ENCODE peak calls at places on chromosomes 6 and 20, in six cellular contexts. V is tibial artery, R is mucosa of descending colon, D is IMR-90, I is WERI-Rb-1, A is foreskin fibroblast. H is an unnamed sample.

GRCh38 chr6:7106752-7107577 is 796 bp upstream of the RREB1 start:
- DNase-seq in R (peak), D (peak), I (peak), V (peak), A (peak), H (no peak)

GRCh38 chr20:9161308-9161707 is 92.4 kb downstream of the PLCB4 start:
- DNase-seq in V (no peak), D (no peak), R (peak), I (no peak), A (no peak), H (no peak)

GRCh38 chr6:21753571-21754108 is 160.1 kb downstream of the SOX4 start:
- DNase-seq in A (peak), I (no peak), R (no peak), V (no peak), D (peak), H (no peak)

GRCh38 chr6:4405609-4406212 is 270.3 kb upstream of the ECI2 start:
- DNase-seq in D (no peak), R (no peak), A (no peak), V (no peak), I (peak), H (no peak)

GRCh38 chr6:168603234-168603633 is 162.2 kb downstream of the SMOC2 start:
- DNase-seq in V (peak), I (no peak), A (no peak), R (no peak), D (no peak), H (no peak)

GRCh38 chr20:34083137-34083536 is 28.9 kb downstream of the EIF2S2 start:
- DNase-seq in R (peak), A (peak), I (no peak), D (peak), V (peak), H (peak)

GRCh38 chr6:148440877-148441453 is 98.3 kb downstream of the SASH1 start:
- DNase-seq in D (peak), V (peak), A (peak), I (peak), R (no peak), H (peak)

GRCh38 chr20:36745234-36745926 is 510 bp downstream of the NDRG3 start:
- DNase-seq in A (no peak), D (no peak), I (peak), V (peak), R (peak), H (no peak)

GRCh38 chr20:9583151-9583550 is 68.8 kb downstream of the LAMP5 start:
- DNase-seq in I (no peak), D (no peak), V (no peak), R (no peak), A (no peak), H (no peak)

GRCh38 chr6:6545616-6546317 is 42.8 kb upstream of the LY86 start:
- DNase-seq in D (no peak), R (no peak), I (no peak), V (no peak), A (no peak), H (no peak)

GRCh38 chr6:167005350-167006159 is 6.4 kb downstream of the CEP43 start:
- DNase-seq in V (no peak), A (no peak), R (peak), I (no peak), D (no peak), H (no peak)

GRCh38 chr6:110509617-110510231 is 33.3 kb upstream of the SLC22A16 start:
- DNase-seq in A (peak), V (no peak), I (no peak), R (no peak), D (peak), H (peak)

GRCh38 chr6:148969679-148970078 is 222.8 kb downstream of the UST start:
- DNase-seq in V (no peak), A (no peak), D (peak), R (peak), I (no peak), H (peak)

GRCh38 chr6:93586316-93586715 is 167.0 kb upstream of the EPHA7 start:
- DNase-seq in D (no peak), I (no peak), V (no peak), A (no peak), R (no peak), H (no peak)

GRCh38 chr6:68238097-68238597 is 396.9 kb upstream of the ADGRB3 start:
- DNase-seq in R (no peak), V (no peak), D (no peak), I (no peak), A (peak), H (no peak)

GRCh38 chr6:130035211-130035610 is 16.8 kb downstream of the L3MBTL3 start:
- DNase-seq in R (no peak), I (no peak), D (peak), A (no peak), V (no peak), H (no peak)

GRCh38 chr6:43858161-43859153 is 88.4 kb downstream of the VEGFA start:
- DNase-seq in A (no peak), D (no peak), I (peak), R (no peak), V (no peak), H (no peak)

GRCh38 chr6:108581237-108581931 is 20.7 kb downstream of the FOXO3 start:
- DNase-seq in V (no peak), D (peak), I (no peak), A (peak), R (no peak), H (peak)

GRCh38 chr6:167306401-167306998 is 15.4 kb downstream of the UNC93A start:
- DNase-seq in D (no peak), R (no peak), I (no peak), A (no peak), V (no peak), H (no peak)

GRCh38 chr20:46151936-46152335 is 33.8 kb downstream of the CD40 start:
- DNase-seq in I (peak), D (no peak), A (no peak), R (peak), V (no peak), H (no peak)

GRCh38 chr6:71446084-71446869 is 157.7 kb downstream of the OGFRL1 start:
- DNase-seq in R (no peak), A (peak), D (no peak), I (no peak), V (no peak), H (no peak)

GRCh38 chr6:22350109-22350508 is 53.3 kb upstream of the PRL start:
- DNase-seq in V (no peak), D (peak), I (no peak), A (peak), R (no peak), H (no peak)

GRCh38 chr20:49694450-49695071 is 19.1 kb downstream of the B4GALT5 start:
- DNase-seq in R (no peak), A (no peak), V (no peak), I (no peak), D (no peak), H (no peak)

GRCh38 chr6:125974214-125974866 is 12.0 kb upstream of the TRMT11 start:
- DNase-seq in V (no peak), D (peak), A (peak), R (no peak), I (no peak), H (peak)

GRCh38 chr20:40843251-40843650 is 154.2 kb upstream of the MAFB start:
- DNase-seq in R (no peak), V (no peak), D (no peak), A (peak), I (no peak), H (peak)

GRCh38 chr6:34142046-34142445 is 3.8 kb downstream of the GRM4 start:
- DNase-seq in I (no peak), R (no peak), D (no peak), A (no peak), V (no peak), H (no peak)

GRCh38 chr20:61875221-61875885 is 190.3 kb downstream of the TAF4 start:
- DNase-seq in V (no peak), R (no peak), D (no peak), I (peak), A (no peak), H (no peak)

GRCh38 chr6:17962436-17963031 is 24.9 kb downstream of the KIF13A start:
- DNase-seq in I (peak), R (peak), D (peak), A (peak), V (peak), H (peak)

GRCh38 chr6:115969930-115970273 is 90.8 kb downstream of the FRK start:
- DNase-seq in V (no peak), D (peak), R (no peak), A (peak), I (no peak), H (no peak)

GRCh38 chr6:115972679-115973078 is 88.0 kb downstream of the FRK start:
- DNase-seq in D (no peak), V (no peak), A (peak), R (no peak), I (no peak), H (no peak)

GRCh38 chr6:115971785-115972184 is 88.9 kb downstream of the FRK start:
- DNase-seq in D (no peak), R (no peak), A (no peak), V (no peak), I (no peak), H (no peak)

GRCh38 chr6:115969207-115969929 is 91.3 kb downstream of the FRK start:
- DNase-seq in D (no peak), R (no peak), I (peak), A (peak), V (no peak), H (no peak)
- H3K4me3 ChIP-seq in D (no peak), R (no peak), I (no peak), A (no peak), V (no peak), H (no peak)

DNA sequence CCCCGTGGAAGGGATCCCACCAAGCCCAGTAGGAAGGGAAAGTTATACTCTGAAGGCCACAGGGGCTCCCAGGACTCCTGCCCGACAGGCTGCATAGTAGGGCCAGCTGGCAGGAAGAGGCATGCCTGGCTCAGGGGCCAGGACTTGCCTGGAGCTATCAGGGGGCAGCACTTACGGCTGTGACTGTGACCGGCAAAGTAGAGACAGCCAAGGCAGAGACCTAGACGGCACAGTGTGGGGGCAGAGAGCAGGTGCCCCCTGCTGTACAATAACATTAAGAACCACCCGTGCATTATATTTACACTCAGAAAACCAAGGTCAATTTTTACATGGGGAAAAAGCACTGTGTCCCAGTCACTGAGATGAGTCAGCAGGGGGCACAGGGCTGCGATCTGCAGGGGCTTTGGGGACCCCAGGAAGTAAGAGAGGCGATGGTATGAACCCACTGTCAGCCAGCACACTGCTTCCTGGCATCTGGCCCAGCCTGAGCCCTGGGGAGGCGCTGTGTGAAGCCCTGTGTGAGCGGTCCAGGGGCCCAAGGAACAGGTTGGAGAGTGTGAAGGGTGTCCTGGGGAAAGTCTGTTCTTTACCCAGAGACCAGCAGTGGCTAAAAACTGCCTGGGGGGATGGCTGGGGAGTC is 9.9 kb downstream of the CCDC167 start:
- DNase-seq in I (no peak), D (no peak), A (peak), V (no peak), R (no peak), H (no peak)
- TF ChIP-seq CTCF in I (peak), D (peak), A (peak), V (no peak), R (no peak), H (peak)

GRCh38 chr6:139534472-139535115 is 160.1 kb upstream of the CITED2 start:
- DNase-seq in D (no peak), V (no peak), I (no peak), A (no peak), R (no peak), H (no peak)
- H3K4me3 ChIP-seq in D (no peak), V (no peak), I (no peak), A (no peak), R (no peak), H (no peak)

DNA sequence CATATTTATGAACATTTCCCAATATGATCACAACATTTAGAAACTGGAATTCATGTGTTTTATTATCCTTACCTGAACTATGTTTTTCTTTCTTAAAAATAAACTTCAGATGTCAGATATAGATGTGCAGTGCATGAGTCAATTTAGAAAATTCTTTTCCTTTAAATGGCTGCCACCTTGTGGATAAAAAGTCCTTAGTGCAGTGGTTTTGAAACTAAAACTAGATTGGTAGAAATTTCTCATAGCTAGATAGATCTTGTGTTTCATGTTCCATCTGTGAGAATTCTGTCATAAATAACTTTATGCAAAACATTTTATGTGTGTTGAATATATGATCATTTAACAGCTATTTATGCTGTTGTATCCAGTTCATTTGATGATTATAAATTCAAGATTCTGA is 134.9 kb downstream of the KLHL32 start:
- DNase-seq in I (no peak), V (no peak), D (peak), R (no peak), A (peak), H (peak)
- TF ChIP-seq CTCF in I (no peak), V (peak), D (peak), R (peak), A (peak), H (peak)

DNA sequence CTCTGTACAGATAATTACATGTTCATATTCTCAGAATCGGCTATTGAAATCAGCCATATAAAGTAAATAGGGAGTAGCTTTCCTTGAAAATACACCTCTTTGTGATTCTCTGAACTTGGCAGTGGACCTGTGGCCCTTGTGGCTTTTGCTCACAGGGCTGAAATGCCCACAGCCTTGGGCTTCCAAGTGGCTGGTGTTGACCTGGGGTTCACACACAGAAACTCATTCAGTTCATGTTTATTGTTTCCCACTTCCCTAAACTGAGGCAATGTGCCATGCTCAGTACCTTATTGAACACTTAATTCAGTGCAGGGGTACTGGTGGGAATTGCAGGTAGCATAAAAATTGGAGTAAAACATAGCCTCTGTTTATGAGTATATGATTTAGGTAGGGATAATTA is 19.1 kb upstream of the TULP4 start:
- DNase-seq in V (no peak), I (no peak), D (no peak), A (no peak), R (no peak), H (no peak)
- H3K4me3 ChIP-seq in V (no peak), I (no peak), D (no peak), A (no peak), R (no peak), H (no peak)

GRCh38 chr20:6184086-6184485 is 61.3 kb upstream of the FERMT1 start:
- DNase-seq in R (no peak), I (no peak), A (no peak), V (no peak), D (no peak), H (no peak)
- TF ChIP-seq CTCF in R (no peak), I (no peak), A (no peak), V (no peak), D (no peak), H (peak)

GRCh38 chr20:21127201-21127981 is 1.5 kb downstream of the KIZ start:
- DNase-seq in V (no peak), R (no peak), I (no peak), A (no peak), D (no peak), H (no peak)
- H3K4me3 ChIP-seq in V (peak), R (no peak), I (no peak), A (no peak), D (no peak), H (no peak)

GRCh38 chr6:127186889-127187288 is 68.4 kb downstream of the RSPO3 start:
- DNase-seq in I (peak), D (no peak), A (no peak), V (no peak), R (peak), H (no peak)
- TF ChIP-seq CTCF in I (peak), D (peak), A (peak), V (no peak), R (no peak), H (peak)